ENCODE peak calls at places on chromosomes 7 and 10, in seven cellular contexts. One of them, this sample, is unnamed.
A peak's percentile ranks its signal among the peaks of the same experiment; 100 is the strongest.

GRCh38 chr10:97597778-97598177 is 8.3 kb downstream of the C10orf62 start:
- DNase-seq in GM12865: no peak
- DNase-seq in kidney: peak; percentile 4
- DNase-seq in mammary epithelial cell: no peak
- DNase-seq in astrocyte of the spinal cord: no peak
- DNase-seq in IMR-90: no peak
- DNase-seq in GM12878: no peak
- DNase-seq in this sample: no peak

GRCh38 chr10:102322914-102323313 is 72.6 kb upstream of the NFKB2 start:
- DNase-seq in GM12878: no peak
- DNase-seq in astrocyte of the spinal cord: peak; percentile 50
- DNase-seq in GM12865: peak; percentile 32
- DNase-seq in mammary epithelial cell: no peak
- DNase-seq in IMR-90: no peak
- DNase-seq in kidney: no peak
- DNase-seq in this sample: no peak

GRCh38 chr10:72274730-72275350 is 1.1 kb downstream of the DDIT4 start:
- DNase-seq in kidney: peak; percentile 92
- DNase-seq in GM12878: no peak
- DNase-seq in mammary epithelial cell: peak; percentile 74
- DNase-seq in IMR-90: peak; percentile 59
- DNase-seq in GM12865: peak; percentile 83
- DNase-seq in astrocyte of the spinal cord: peak; percentile 76
- DNase-seq in this sample: no peak

GRCh38 chr10:6516277-6516676 is 63.8 kb downstream of the PRKCQ start:
- DNase-seq in GM12878: no peak
- DNase-seq in kidney: no peak
- DNase-seq in IMR-90: no peak
- DNase-seq in mammary epithelial cell: no peak
- DNase-seq in GM12865: no peak
- DNase-seq in astrocyte of the spinal cord: no peak
- DNase-seq in this sample: no peak

GRCh38 chr7:50185188-50185587 is 92.1 kb upstream of the ZPBP start:
- DNase-seq in kidney: peak; percentile 65
- DNase-seq in GM12865: no peak
- DNase-seq in GM12878: no peak
- DNase-seq in mammary epithelial cell: no peak
- DNase-seq in astrocyte of the spinal cord: no peak
- DNase-seq in IMR-90: no peak
- DNase-seq in this sample: no peak

GRCh38 chr7:139571190-139571589 is 47.7 kb downstream of the CLEC2L start:
- DNase-seq in mammary epithelial cell: no peak
- DNase-seq in kidney: no peak
- DNase-seq in astrocyte of the spinal cord: no peak
- DNase-seq in GM12878: no peak
- DNase-seq in GM12865: no peak
- DNase-seq in IMR-90: no peak
- DNase-seq in this sample: no peak

GRCh38 chr10:103739039-103739764 is 116.2 kb downstream of the SH3PXD2A start:
- DNase-seq in GM12878: no peak
- DNase-seq in IMR-90: peak; percentile 98
- DNase-seq in mammary epithelial cell: peak; percentile 92
- DNase-seq in kidney: no peak
- DNase-seq in astrocyte of the spinal cord: peak; percentile 95
- DNase-seq in GM12865: no peak
- DNase-seq in this sample: peak; percentile 92

GRCh38 chr10:52541082-52541481 is 227.0 kb downstream of the DKK1 start:
- DNase-seq in GM12865: no peak
- DNase-seq in astrocyte of the spinal cord: no peak
- DNase-seq in IMR-90: peak; percentile 34
- DNase-seq in mammary epithelial cell: no peak
- DNase-seq in kidney: no peak
- DNase-seq in GM12878: no peak
- DNase-seq in this sample: peak; percentile 85

GRCh38 chr7:64485623-64486022 is 77.2 kb downstream of the ZNF680 start:
- DNase-seq in GM12878: no peak
- DNase-seq in GM12865: no peak
- DNase-seq in astrocyte of the spinal cord: no peak
- DNase-seq in kidney: no peak
- DNase-seq in mammary epithelial cell: no peak
- DNase-seq in IMR-90: no peak
- DNase-seq in this sample: no peak

GRCh38 chr7:116340201-116340847 is 130.0 kb downstream of the TES start:
- DNase-seq in astrocyte of the spinal cord: no peak
- DNase-seq in GM12878: no peak
- DNase-seq in GM12865: no peak
- DNase-seq in IMR-90: no peak
- DNase-seq in mammary epithelial cell: no peak
- DNase-seq in kidney: no peak
- DNase-seq in this sample: no peak

GRCh38 chr10:100725869-100726426 is 19.4 kb upstream of the PAX2 start:
- DNase-seq in IMR-90: no peak
- DNase-seq in GM12865: no peak
- DNase-seq in GM12878: no peak
- DNase-seq in mammary epithelial cell: no peak
- DNase-seq in kidney: peak; percentile 26
- DNase-seq in astrocyte of the spinal cord: no peak
- DNase-seq in this sample: no peak

GRCh38 chr7:122018032-122018431 is 126.0 kb downstream of the AASS start:
- DNase-seq in IMR-90: no peak
- DNase-seq in astrocyte of the spinal cord: no peak
- DNase-seq in kidney: no peak
- DNase-seq in GM12865: no peak
- DNase-seq in GM12878: no peak
- DNase-seq in mammary epithelial cell: no peak
- DNase-seq in this sample: no peak

GRCh38 chr7:131618391-131618790 is 62.0 kb upstream of the PODXL start:
- DNase-seq in mammary epithelial cell: no peak
- DNase-seq in GM12865: no peak
- DNase-seq in kidney: no peak
- DNase-seq in astrocyte of the spinal cord: no peak
- DNase-seq in GM12878: no peak
- DNase-seq in IMR-90: no peak
- DNase-seq in this sample: no peak

GRCh38 chr10:4254101-4254994 is 469.3 kb upstream of the KLF6 start:
- DNase-seq in kidney: no peak
- DNase-seq in GM12878: no peak
- DNase-seq in IMR-90: peak; percentile 99
- DNase-seq in GM12865: no peak
- DNase-seq in astrocyte of the spinal cord: peak; percentile 86
- DNase-seq in mammary epithelial cell: peak; percentile 58
- DNase-seq in this sample: peak; percentile 83

GRCh38 chr10:17665742-17666141 is 21.8 kb downstream of the STAM start:
- DNase-seq in astrocyte of the spinal cord: peak; percentile 89
- DNase-seq in IMR-90: peak; percentile 95
- DNase-seq in GM12878: no peak
- DNase-seq in kidney: no peak
- DNase-seq in mammary epithelial cell: peak; percentile 77
- DNase-seq in GM12865: no peak
- DNase-seq in this sample: peak; percentile 69

GRCh38 chr10:17673517-17674051 is 29.6 kb downstream of the STAM start:
- DNase-seq in kidney: no peak
- DNase-seq in astrocyte of the spinal cord: peak; percentile 94
- DNase-seq in GM12878: no peak
- DNase-seq in GM12865: no peak
- DNase-seq in IMR-90: peak; percentile 95
- DNase-seq in mammary epithelial cell: peak; percentile 86
- DNase-seq in this sample: peak; percentile 76

GRCh38 chr10:17668435-17669184 is 24.7 kb downstream of the STAM start:
- DNase-seq in astrocyte of the spinal cord: no peak
- DNase-seq in kidney: no peak
- DNase-seq in GM12865: peak; percentile 24
- DNase-seq in GM12878: no peak
- DNase-seq in mammary epithelial cell: no peak
- DNase-seq in IMR-90: no peak
- DNase-seq in this sample: no peak

GRCh38 chr10:17671307-17671706 is 27.4 kb downstream of the STAM start:
- DNase-seq in GM12865: no peak
- DNase-seq in astrocyte of the spinal cord: no peak
- DNase-seq in GM12878: no peak
- DNase-seq in mammary epithelial cell: peak; percentile 25
- DNase-seq in IMR-90: no peak
- DNase-seq in kidney: no peak
- DNase-seq in this sample: no peak

GRCh38 chr10:17669185-17669872 is 25.4 kb downstream of the STAM start:
- DNase-seq in GM12865: peak; percentile 52
- DNase-seq in astrocyte of the spinal cord: no peak
- DNase-seq in kidney: no peak
- DNase-seq in IMR-90: no peak
- DNase-seq in mammary epithelial cell: no peak
- DNase-seq in GM12878: peak; percentile 30
- DNase-seq in this sample: no peak
- H3K4me3 ChIP-seq in GM12865: peak overlapping the region; percentile 58
- H3K4me3 ChIP-seq in astrocyte of the spinal cord: no peak overlapping the region
- H3K4me3 ChIP-seq in kidney: no peak overlapping the region
- H3K4me3 ChIP-seq in IMR-90: no peak overlapping the region
- H3K4me3 ChIP-seq in mammary epithelial cell: no peak overlapping the region
- H3K4me3 ChIP-seq in GM12878: peak overlapping the region; percentile 55
- H3K4me3 ChIP-seq in this sample: no peak overlapping the region

GRCh38 chr10:71076473-71077142 is 135.8 kb upstream of the UNC5B start:
- DNase-seq in mammary epithelial cell: no peak
- DNase-seq in astrocyte of the spinal cord: no peak
- DNase-seq in GM12865: no peak
- DNase-seq in kidney: no peak
- DNase-seq in GM12878: no peak
- DNase-seq in IMR-90: no peak
- DNase-seq in this sample: no peak
- TF ChIP-seq CTCF in mammary epithelial cell: no peak
- TF ChIP-seq CTCF in astrocyte of the spinal cord: no peak
- TF ChIP-seq CTCF in GM12865: no peak
- TF ChIP-seq CTCF in kidney: no peak
- TF ChIP-seq CTCF in GM12878: no peak
- TF ChIP-seq CTCF in IMR-90: no peak
- TF ChIP-seq CTCF in this sample: no peak

GRCh38 chr7:103446046-103446520 is at the start of gene SLC26A5:
- DNase-seq in astrocyte of the spinal cord: no peak
- DNase-seq in mammary epithelial cell: peak; percentile 41
- DNase-seq in GM12878: no peak
- DNase-seq in kidney: peak; percentile 75
- DNase-seq in IMR-90: no peak
- DNase-seq in GM12865: no peak
- DNase-seq in this sample: no peak
- H3K4me3 ChIP-seq in astrocyte of the spinal cord: peak within 1 kb of the TSS; percentile 2
- H3K4me3 ChIP-seq in mammary epithelial cell: peak within 1 kb of the TSS; percentile 51
- H3K4me3 ChIP-seq in GM12878: no peak within 1 kb of the TSS
- H3K4me3 ChIP-seq in kidney: peak within 1 kb of the TSS; percentile 35
- H3K4me3 ChIP-seq in IMR-90: peak within 1 kb of the TSS; percentile 13
- H3K4me3 ChIP-seq in GM12865: no peak within 1 kb of the TSS
- H3K4me3 ChIP-seq in this sample: peak within 1 kb of the TSS; percentile 7

DNA sequence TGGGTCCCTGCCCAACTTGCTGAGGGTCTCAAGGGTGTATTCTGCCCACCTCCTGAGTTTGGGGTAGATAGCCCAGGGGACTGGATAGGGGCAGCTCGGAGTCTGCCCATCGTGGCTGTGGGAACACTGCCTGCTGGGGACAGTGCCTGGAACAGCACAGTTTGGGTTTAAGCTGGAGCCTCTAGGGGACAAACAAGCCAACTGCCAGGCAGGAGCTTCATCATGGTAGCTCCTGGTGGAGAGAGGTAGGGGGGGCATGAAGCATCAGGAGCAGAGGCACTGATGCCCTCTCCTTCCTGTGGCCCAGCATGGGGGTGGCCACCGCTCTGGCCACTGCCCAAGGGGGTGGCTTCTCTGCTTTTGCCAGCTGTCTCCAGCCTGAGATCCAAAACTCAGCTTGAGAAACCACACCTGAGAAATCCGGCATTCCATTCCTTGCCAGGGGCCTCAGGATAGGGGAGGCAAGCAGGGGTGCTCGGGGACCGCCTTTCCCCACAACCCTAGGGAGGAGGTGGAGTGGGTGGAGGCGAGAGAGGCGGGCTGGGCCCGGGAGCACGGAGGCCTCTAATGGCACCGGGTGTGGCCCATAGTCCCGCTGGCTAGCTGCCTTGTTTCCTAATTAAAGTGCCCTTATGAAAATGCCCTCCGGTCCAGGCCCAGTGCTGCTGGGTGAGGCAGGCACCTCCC is 47.6 kb downstream of the UNC5B start:
- DNase-seq in GM12878: no peak
- DNase-seq in mammary epithelial cell: peak; percentile 23
- DNase-seq in astrocyte of the spinal cord: no peak
- DNase-seq in IMR-90: no peak
- DNase-seq in GM12865: no peak
- DNase-seq in kidney: peak; percentile 81
- DNase-seq in this sample: no peak
- TF ChIP-seq CTCF in GM12878: no peak
- TF ChIP-seq CTCF in mammary epithelial cell: peak; percentile 13
- TF ChIP-seq CTCF in astrocyte of the spinal cord: peak; percentile 18
- TF ChIP-seq CTCF in IMR-90: no peak
- TF ChIP-seq CTCF in GM12865: no peak
- TF ChIP-seq CTCF in kidney: no peak
- TF ChIP-seq CTCF in this sample: no peak

GRCh38 chr7:71133232-71133622 is 1.3 kb downstream of the GALNT17 start:
- DNase-seq in kidney: no peak
- DNase-seq in astrocyte of the spinal cord: no peak
- DNase-seq in GM12878: no peak
- DNase-seq in GM12865: no peak
- DNase-seq in IMR-90: no peak
- DNase-seq in mammary epithelial cell: no peak
- DNase-seq in this sample: no peak

GRCh38 chr7:71130280-71130679 is 1.7 kb upstream of the GALNT17 start:
- DNase-seq in mammary epithelial cell: no peak
- DNase-seq in GM12865: no peak
- DNase-seq in kidney: no peak
- DNase-seq in IMR-90: no peak
- DNase-seq in astrocyte of the spinal cord: no peak
- DNase-seq in GM12878: no peak
- DNase-seq in this sample: no peak

GRCh38 chr7:71132521-71133231 is 732 bp downstream of the GALNT17 start:
- DNase-seq in GM12878: no peak
- DNase-seq in GM12865: no peak
- DNase-seq in astrocyte of the spinal cord: peak; percentile 17
- DNase-seq in IMR-90: no peak
- DNase-seq in mammary epithelial cell: peak; percentile 6
- DNase-seq in kidney: peak; percentile 65
- DNase-seq in this sample: no peak

GRCh38 chr7:71131753-71132520 is at the start of gene GALNT17:
- DNase-seq in GM12865: no peak
- DNase-seq in kidney: peak; percentile 74
- DNase-seq in GM12878: no peak
- DNase-seq in astrocyte of the spinal cord: peak; percentile 1
- DNase-seq in mammary epithelial cell: peak; percentile 6
- DNase-seq in IMR-90: no peak
- DNase-seq in this sample: no peak

GRCh38 chr7:71131256-71131752 is 640 bp upstream of the GALNT17 start:
- DNase-seq in mammary epithelial cell: peak; percentile 2
- DNase-seq in astrocyte of the spinal cord: peak; percentile 0
- DNase-seq in GM12865: no peak
- DNase-seq in kidney: peak; percentile 77
- DNase-seq in IMR-90: no peak
- DNase-seq in GM12878: no peak
- DNase-seq in this sample: no peak
- H3K4me3 ChIP-seq in mammary epithelial cell: no peak overlapping the region
- H3K4me3 ChIP-seq in astrocyte of the spinal cord: peak overlapping the region; percentile 25
- H3K4me3 ChIP-seq in GM12865: no peak overlapping the region
- H3K4me3 ChIP-seq in kidney: no peak overlapping the region
- H3K4me3 ChIP-seq in IMR-90: no peak overlapping the region
- H3K4me3 ChIP-seq in GM12878: no peak overlapping the region
- H3K4me3 ChIP-seq in this sample: no peak overlapping the region

GRCh38 chr10:84008878-84009277 is 130.4 kb upstream of the GHITM start:
- DNase-seq in GM12878: no peak
- DNase-seq in GM12865: peak; percentile 57
- DNase-seq in IMR-90: no peak
- DNase-seq in astrocyte of the spinal cord: no peak
- DNase-seq in kidney: no peak
- DNase-seq in mammary epithelial cell: no peak
- DNase-seq in this sample: no peak
- TF ChIP-seq CTCF in GM12878: peak; percentile 88
- TF ChIP-seq CTCF in GM12865: peak; percentile 91
- TF ChIP-seq CTCF in IMR-90: peak; percentile 39
- TF ChIP-seq CTCF in astrocyte of the spinal cord: peak; percentile 35
- TF ChIP-seq CTCF in kidney: peak; percentile 29
- TF ChIP-seq CTCF in mammary epithelial cell: peak; percentile 80
- TF ChIP-seq CTCF in this sample: peak; percentile 50

GRCh38 chr10:110733256-110733952 is 89.3 kb downstream of the RBM20 start:
- DNase-seq in GM12878: no peak
- DNase-seq in astrocyte of the spinal cord: peak; percentile 37
- DNase-seq in kidney: no peak
- DNase-seq in IMR-90: no peak
- DNase-seq in mammary epithelial cell: peak; percentile 16
- DNase-seq in GM12865: no peak
- DNase-seq in this sample: no peak
- H3K4me3 ChIP-seq in GM12878: no peak overlapping the region
- H3K4me3 ChIP-seq in astrocyte of the spinal cord: peak overlapping the region; percentile 36
- H3K4me3 ChIP-seq in kidney: peak overlapping the region; percentile 52
- H3K4me3 ChIP-seq in IMR-90: peak overlapping the region; percentile 43
- H3K4me3 ChIP-seq in mammary epithelial cell: peak overlapping the region; percentile 46
- H3K4me3 ChIP-seq in GM12865: no peak overlapping the region
- H3K4me3 ChIP-seq in this sample: no peak overlapping the region